ENCODE peak calls at places on chromosomes 5 and 9, in ten cellular contexts. P, V, M, B, A, K, W, O, F and T are unnamed samples.

GRCh38 chr5:145531038-145531734 is 304.0 kb downstream of the PRELID2 start:
- DNase-seq in P (no peak), V (peak), M (peak), B (peak), A (peak), K (peak), W (peak), O (no peak), F (peak), T (peak)

GRCh38 chr5:571791-572190 is 40.3 kb upstream of the CEP72 start:
- DNase-seq in P (no peak), V (no peak), M (no peak), B (no peak), A (no peak), K (no peak), W (no peak), O (no peak), F (no peak), T (no peak)

GRCh38 chr9:128528445-128529160 is 23.8 kb upstream of the SPTAN1 start:
- DNase-seq in P (no peak), V (no peak), M (no peak), B (peak), A (peak), K (no peak), W (no peak), O (no peak), F (no peak), T (no peak)

GRCh38 chr5:168734657-168735344 is 155.6 kb upstream of the PANK3 start:
- DNase-seq in P (no peak), V (peak), M (no peak), B (peak), A (peak), K (no peak), W (peak), O (no peak), F (no peak), T (no peak)

GRCh38 chr5:395921-396714 is 46.9 kb upstream of the EXOC3 start:
- DNase-seq in P (no peak), V (no peak), M (no peak), B (no peak), A (no peak), K (no peak), W (no peak), O (peak), F (no peak), T (no peak)

GRCh38 chr5:455806-456205 is 12.8 kb downstream of the EXOC3 start:
- DNase-seq in P (no peak), V (no peak), M (no peak), B (no peak), A (no peak), K (no peak), W (no peak), O (no peak), F (no peak), T (no peak)

GRCh38 chr5:150436141-150436680 is 13.3 kb downstream of the RPS14 start:
- DNase-seq in P (peak), V (peak), M (peak), B (peak), A (peak), K (no peak), W (peak), O (peak), F (peak), T (peak)

GRCh38 chr5:93006915-93007314 is 574.1 kb downstream of the NR2F1-AS1 start:
- DNase-seq in P (no peak), V (no peak), M (no peak), B (peak), A (no peak), K (no peak), W (no peak), O (no peak), F (no peak), T (no peak)

GRCh38 chr9:13295556-13295955 is 16.1 kb upstream of the MPDZ start:
- DNase-seq in P (no peak), V (no peak), M (no peak), B (peak), A (no peak), K (no peak), W (no peak), O (no peak), F (no peak), T (no peak)

GRCh38 chr9:10566853-10567252 is 45.9 kb downstream of the PTPRD start:
- DNase-seq in P (no peak), V (no peak), M (no peak), B (no peak), A (no peak), K (no peak), W (no peak), O (no peak), F (no peak), T (no peak)

GRCh38 chr5:79020861-79021561 is 35.9 kb upstream of the ARSB start:
- DNase-seq in P (peak), V (peak), M (peak), B (peak), A (peak), K (no peak), W (peak), O (peak), F (peak), T (peak)

GRCh38 chr9:124754289-124754688 is 16.8 kb downstream of the NR6A1 start:
- DNase-seq in P (peak), V (no peak), M (no peak), B (peak), A (peak), K (no peak), W (no peak), O (peak), F (no peak), T (no peak)

GRCh38 chr5:130141689-130142320 is 237.5 kb downstream of the CHSY3 start:
- DNase-seq in P (no peak), V (peak), M (no peak), B (peak), A (peak), K (peak), W (no peak), O (peak), F (no peak), T (no peak)

GRCh38 chr9:79477955-79478751 is 93.6 kb upstream of the TLE4 start:
- DNase-seq in P (peak), V (no peak), M (no peak), B (peak), A (peak), K (peak), W (no peak), O (peak), F (no peak), T (no peak)

GRCh38 chr5:132475531-132475930 is 15.0 kb downstream of the IRF1 start:
- DNase-seq in P (no peak), V (no peak), M (no peak), B (no peak), A (no peak), K (no peak), W (peak), O (no peak), F (peak), T (no peak)

GRCh38 chr5:179530069-179530998 is 20.0 kb upstream of the RUFY1 start:
- DNase-seq in P (no peak), V (peak), M (no peak), B (peak), A (peak), K (no peak), W (peak), O (peak), F (peak), T (no peak)

GRCh38 chr5:131417240-131417869 is 153.5 kb downstream of the CDC42SE2 start:
- DNase-seq in P (peak), V (peak), M (peak), B (peak), A (peak), K (peak), W (peak), O (peak), F (peak), T (no peak)

GRCh38 chr5:14757853-14758252 is 93.3 kb downstream of the OTULIN start:
- DNase-seq in P (no peak), V (no peak), M (no peak), B (no peak), A (no peak), K (no peak), W (no peak), O (peak), F (no peak), T (no peak)

GRCh38 chr9:85743290-85744128 is 1.8 kb upstream of the AGTPBP1 start:
- DNase-seq in P (peak), V (no peak), M (peak), B (peak), A (peak), K (peak), W (no peak), O (peak), F (peak), T (peak)

GRCh38 chr5:131848662-131849061 is 51.8 kb upstream of the FNIP1 start:
- DNase-seq in P (no peak), V (no peak), M (no peak), B (no peak), A (no peak), K (no peak), W (no peak), O (no peak), F (no peak), T (no peak)

GRCh38 chr9:98168952-98169488 is 23.4 kb downstream of the CORO2A start:
- DNase-seq in P (no peak), V (peak), M (no peak), B (peak), A (peak), K (no peak), W (no peak), O (peak), F (peak), T (no peak)

GRCh38 chr5:36654598-36654997 is 48.2 kb downstream of the SLC1A3 start:
- DNase-seq in P (no peak), V (no peak), M (no peak), B (no peak), A (no peak), K (no peak), W (no peak), O (no peak), F (no peak), T (no peak)

GRCh38 chr5:80223561-80223960 is 32.3 kb downstream of the SERINC5 start:
- DNase-seq in P (no peak), V (no peak), M (no peak), B (peak), A (no peak), K (no peak), W (no peak), O (no peak), F (no peak), T (no peak)

GRCh38 chr5:173056783-173057061 is 570 bp downstream of the CREBRF start:
- DNase-seq in P (no peak), V (no peak), M (no peak), B (no peak), A (no peak), K (no peak), W (no peak), O (no peak), F (no peak), T (no peak)

GRCh38 chr5:14225173-14225834 is 82.2 kb downstream of the TRIO start:
- DNase-seq in P (no peak), V (no peak), M (no peak), B (no peak), A (no peak), K (no peak), W (no peak), O (no peak), F (no peak), T (no peak)

GRCh38 chr9:134139081-134139480 is 3.2 kb downstream of the WDR5 start:
- DNase-seq in P (peak), V (no peak), M (no peak), B (peak), A (peak), K (no peak), W (no peak), O (no peak), F (no peak), T (no peak)

GRCh38 chr5:118301696-118302095 is 686.7 kb downstream of the DTWD2 start:
- DNase-seq in P (no peak), V (no peak), M (no peak), B (no peak), A (no peak), K (no peak), W (no peak), O (no peak), F (no peak), T (no peak)

GRCh38 chr9:37897665-37898064 is 6.3 kb downstream of the SLC25A51 start:
- DNase-seq in P (no peak), V (no peak), M (no peak), B (peak), A (no peak), K (no peak), W (no peak), O (no peak), F (no peak), T (no peak)

DNA sequence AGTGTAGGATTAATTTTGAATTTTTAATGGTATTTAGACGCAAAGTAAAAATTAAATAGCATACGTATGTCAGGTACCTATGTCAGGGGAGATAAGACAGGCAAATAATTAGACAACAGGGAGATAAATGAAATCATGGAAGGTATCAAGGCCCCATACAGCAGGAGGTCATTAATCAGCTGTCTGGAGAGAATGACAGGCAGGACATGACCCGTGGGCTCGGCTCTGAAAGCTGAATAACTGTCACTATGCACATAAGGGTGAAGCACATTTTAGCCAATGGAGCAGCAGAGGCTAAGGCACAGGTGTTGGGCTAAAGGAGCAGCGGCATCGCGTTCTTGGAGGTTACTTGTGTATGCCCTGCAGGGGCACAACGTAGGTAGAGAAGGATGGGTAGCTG is 11.9 kb downstream of the SLC25A51 start:
- DNase-seq in P (no peak), V (no peak), M (no peak), B (no peak), A (no peak), K (no peak), W (no peak), O (no peak), F (no peak), T (no peak)
- TF ChIP-seq CTCF in P (no peak), V (no peak), M (no peak), B (no peak), A (no peak), K (no peak), W (no peak), O (no peak), F (no peak), T (no peak)

GRCh38 chr9:21682981-21683380 is 119.5 kb upstream of the MTAP start:
- DNase-seq in P (peak), V (no peak), M (no peak), B (peak), A (peak), K (peak), W (no peak), O (no peak), F (no peak), T (no peak)

GRCh38 chr9:21684231-21684630 is 118.2 kb upstream of the MTAP start:
- DNase-seq in P (no peak), V (no peak), M (no peak), B (peak), A (no peak), K (no peak), W (no peak), O (no peak), F (no peak), T (no peak)

GRCh38 chr9:21684831-21685362 is 117.5 kb upstream of the MTAP start:
- DNase-seq in P (peak), V (no peak), M (no peak), B (peak), A (peak), K (peak), W (no peak), O (no peak), F (peak), T (no peak)

GRCh38 chr9:21682376-21682775 is 120.1 kb upstream of the MTAP start:
- DNase-seq in P (no peak), V (no peak), M (no peak), B (no peak), A (no peak), K (no peak), W (no peak), O (no peak), F (no peak), T (no peak)

DNA sequence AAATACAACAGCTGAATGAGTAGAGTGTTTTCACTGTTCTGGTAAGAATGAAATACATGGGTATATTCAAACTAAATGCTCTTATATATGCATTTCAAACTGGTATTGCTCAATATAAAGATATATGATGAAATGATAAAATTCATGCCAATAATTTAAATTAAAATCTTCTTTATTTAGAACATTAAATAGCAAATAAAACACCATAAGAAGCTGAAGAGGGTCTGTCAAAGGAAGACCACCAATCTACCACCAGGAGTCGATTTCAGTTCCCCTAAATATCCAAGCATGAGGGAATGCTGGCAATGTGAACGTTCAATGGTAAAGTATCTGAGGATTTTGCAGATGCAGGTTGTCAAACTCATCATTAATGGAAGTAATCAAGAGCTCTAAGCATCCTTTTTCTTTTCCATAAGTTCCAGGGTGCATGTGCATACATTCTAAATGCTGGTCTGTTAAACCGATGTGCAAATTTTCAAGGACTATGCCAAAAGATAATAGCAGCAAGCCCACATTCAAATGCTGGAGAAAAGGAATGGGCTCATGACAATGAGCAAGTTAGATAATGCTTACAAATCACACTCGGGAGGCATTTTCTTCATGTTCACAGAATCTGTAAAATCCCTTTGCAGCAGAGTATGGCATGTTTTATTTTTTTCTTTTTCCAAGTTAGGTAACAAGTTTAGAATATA is 118.8 kb upstream of the MTAP start:
- DNase-seq in P (no peak), V (no peak), M (no peak), B (peak), A (peak), K (no peak), W (no peak), O (no peak), F (no peak), T (no peak)
- H3K4me3 ChIP-seq in P (no peak), V (no peak), M (no peak), B (no peak), A (no peak), K (no peak), W (no peak), O (no peak), F (no peak), T (no peak)

GRCh38 chr5:97427235-97427634 is 244.2 kb upstream of the RIOK2 start:
- DNase-seq in P (no peak), V (no peak), M (no peak), B (no peak), A (peak), K (no peak), W (no peak), O (no peak), F (no peak), T (no peak)

GRCh38 chr5:97420646-97421045 is 237.6 kb upstream of the RIOK2 start:
- DNase-seq in P (no peak), V (no peak), M (no peak), B (no peak), A (no peak), K (no peak), W (no peak), O (no peak), F (no peak), T (no peak)

GRCh38 chr5:97422678-97423077 is 239.6 kb upstream of the RIOK2 start:
- DNase-seq in P (no peak), V (no peak), M (no peak), B (peak), A (no peak), K (no peak), W (no peak), O (no peak), F (no peak), T (no peak)

GRCh38 chr5:97425511-97425910 is 242.5 kb upstream of the RIOK2 start:
- DNase-seq in P (peak), V (no peak), M (no peak), B (peak), A (peak), K (no peak), W (no peak), O (peak), F (no peak), T (no peak)
- TF ChIP-seq CTCF in P (peak), V (peak), M (peak), B (peak), A (peak), K (peak), W (no peak), O (no peak), F (no peak), T (peak)

DNA sequence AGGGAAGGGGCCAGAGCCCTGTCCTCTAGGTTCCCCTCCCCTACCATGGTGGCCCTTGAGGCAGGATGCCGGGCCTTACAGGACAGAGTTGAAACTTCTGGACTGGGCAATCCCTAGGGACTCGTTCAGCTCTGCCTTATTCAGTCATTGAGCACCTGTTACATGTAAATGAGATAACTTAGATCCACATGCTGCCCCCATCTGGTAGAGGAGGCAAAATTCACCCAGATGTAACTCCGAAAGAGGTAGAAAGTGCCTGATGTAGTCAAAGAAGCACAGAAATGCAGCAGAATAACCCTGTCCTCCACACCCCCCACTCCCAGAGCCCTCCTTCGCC is 1.5 kb downstream of the GGTA1 start:
- DNase-seq in P (peak), V (peak), M (peak), B (peak), A (peak), K (peak), W (peak), O (peak), F (peak), T (no peak)
- H3K4me3 ChIP-seq in P (peak), V (peak), M (no peak), B (no peak), A (no peak), K (peak), W (peak), O (no peak), F (peak), T (no peak)